ENCODE peak calls at places on chromosomes 7 and 10, in six cellular contexts. P is left cardiac atrium, B is mammary epithelial cell, V is renal cortical epithelial cell, F is pons, D is GM12892. U is an unnamed sample.

GRCh38 chr10:130967161-130967560 is 344.4 kb downstream of the TCERG1L start:
- DNase-seq in P (no peak), B (no peak), D (no peak), F (no peak), V (no peak), U (no peak)

GRCh38 chr7:83547526-83547925 is 101.4 kb downstream of the SEMA3E start:
- DNase-seq in P (no peak), D (no peak), F (no peak), V (peak), B (peak), U (no peak)

GRCh38 chr7:87190806-87191205 is 28.7 kb downstream of the TMEM243 start:
- DNase-seq in D (no peak), V (no peak), F (no peak), B (no peak), P (no peak), U (no peak)

GRCh38 chr7:99235925-99236324 is 28.0 kb upstream of the KPNA7 start:
- DNase-seq in D (no peak), F (no peak), B (no peak), P (no peak), V (no peak), U (no peak)

GRCh38 chr7:114148779-114149178 is 230.0 kb upstream of the PPP1R3A start:
- DNase-seq in P (no peak), B (no peak), F (peak), V (peak), D (no peak), U (no peak)

GRCh38 chr10:72733989-72734388 is 42.0 kb downstream of the MCU start:
- DNase-seq in F (no peak), P (no peak), B (no peak), V (no peak), D (no peak), U (no peak)

GRCh38 chr7:140696024-140696678 is 357 bp upstream of the NDUFB2 start:
- DNase-seq in F (peak), D (no peak), V (peak), B (no peak), P (peak), U (peak)

GRCh38 chr7:27221201-27221797 is 21.3 kb upstream of the EVX1 start:
- DNase-seq in P (no peak), F (no peak), V (no peak), D (no peak), B (peak), U (no peak)

GRCh38 chr7:82615527-82615926 is 171.9 kb upstream of the CACNA2D1 start:
- DNase-seq in B (no peak), V (no peak), F (peak), D (no peak), P (no peak), U (no peak)

GRCh38 chr7:135943266-135943889 is 33.8 kb downstream of the MTPN start:
- DNase-seq in F (no peak), P (no peak), B (no peak), V (no peak), D (no peak), U (no peak)

GRCh38 chr7:45580053-45580872 is 6.1 kb downstream of the ADCY1 start:
- DNase-seq in P (no peak), B (no peak), V (peak), F (no peak), D (no peak), U (peak)

GRCh38 chr7:151306860-151307259 is 34.8 kb upstream of the NUB1 start:
- DNase-seq in V (no peak), F (no peak), B (no peak), D (no peak), P (no peak), U (no peak)

GRCh38 chr10:94006591-94007550 is 13.1 kb downstream of the PLCE1 start:
- DNase-seq in P (no peak), V (peak), B (no peak), F (no peak), D (no peak), U (no peak)

GRCh38 chr7:151008511-151009323 is 15.6 kb downstream of the ATG9B start:
- DNase-seq in F (no peak), P (peak), D (peak), B (no peak), V (no peak), U (peak)

GRCh38 chr10:97676770-97677581 is 10.1 kb downstream of the AVPI1 start:
- DNase-seq in P (peak), F (peak), B (peak), V (peak), D (peak), U (no peak)

GRCh38 chr10:97771055-97771811 is 566 bp downstream of the SFRP5 start:
- DNase-seq in F (no peak), B (peak), D (no peak), V (no peak), P (no peak), U (no peak)

GRCh38 chr7:124497209-124497608 is 268.4 kb downstream of the GPR37 start:
- DNase-seq in D (no peak), F (no peak), P (no peak), V (no peak), B (no peak), U (no peak)

GRCh38 chr10:92042541-92042940 is 119.0 kb downstream of the BTAF1 start:
- DNase-seq in D (no peak), P (no peak), V (no peak), B (no peak), F (no peak), U (no peak)

GRCh38 chr10:8456386-8456785 is 401.9 kb downstream of the GATA3 start:
- DNase-seq in D (no peak), B (peak), F (no peak), P (no peak), V (no peak), U (no peak)

GRCh38 chr7:22990588-22990949 is 23.4 kb downstream of the HYCC1 start:
- DNase-seq in P (no peak), F (no peak), V (peak), B (peak), D (no peak), U (no peak)

GRCh38 chr7:30510124-30511074 is 5.8 kb upstream of the GGCT start:
- DNase-seq in B (peak), D (no peak), P (no peak), V (peak), F (peak), U (no peak)

GRCh38 chr10:18607503-18607902 is 43.9 kb downstream of the NSUN6 start:
- DNase-seq in B (peak), P (peak), F (peak), V (peak), D (no peak), U (no peak)

GRCh38 chr7:139543801-139544603 is 20.5 kb downstream of the CLEC2L start:
- DNase-seq in V (no peak), D (no peak), F (no peak), P (no peak), B (no peak), U (no peak)

GRCh38 chr10:35613597-35614226 is 8.6 kb downstream of the GJD4 start:
- DNase-seq in V (peak), P (no peak), B (no peak), D (no peak), F (peak), U (no peak)

GRCh38 chr10:14665304-14665703 is 109.4 kb downstream of the FAM107B start:
- DNase-seq in F (peak), D (no peak), P (no peak), V (peak), B (peak), U (no peak)

U was measured in left ventricle myocardium inferior.